ENCODE peak calls at places on chromosomes 6 and 20, in four cellular contexts. One of them, this sample, is unnamed.

GRCh38 chr6:107386904-107387303 is 72.5 kb downstream of the PDSS2 start:
- DNase-seq in pancreas: no peak
- DNase-seq in naive thymus-derived CD4-positive, alpha-beta T cell: no peak
- DNase-seq in right cardiac atrium: no peak
- DNase-seq in this sample: no peak

GRCh38 chr6:108665495-108666196 is 104.9 kb downstream of the FOXO3 start:
- DNase-seq in pancreas: no peak
- DNase-seq in naive thymus-derived CD4-positive, alpha-beta T cell: no peak
- DNase-seq in right cardiac atrium: no peak
- DNase-seq in this sample: no peak

GRCh38 chr20:63224272-63225081 is 8.5 kb upstream of the YTHDF1 start:
- DNase-seq in pancreas: peak
- DNase-seq in naive thymus-derived CD4-positive, alpha-beta T cell: no peak
- DNase-seq in right cardiac atrium: peak
- DNase-seq in this sample: peak

GRCh38 chr20:61791995-61792394 is 273.7 kb downstream of the TAF4 start:
- DNase-seq in pancreas: no peak
- DNase-seq in naive thymus-derived CD4-positive, alpha-beta T cell: no peak
- DNase-seq in right cardiac atrium: no peak
- DNase-seq in this sample: no peak

GRCh38 chr6:5466459-5466858 is 205.1 kb downstream of the FARS2 start:
- DNase-seq in pancreas: no peak
- DNase-seq in naive thymus-derived CD4-positive, alpha-beta T cell: no peak
- DNase-seq in right cardiac atrium: no peak
- DNase-seq in this sample: no peak

GRCh38 chr6:11366934-11367637 is 134.6 kb upstream of the NEDD9 start:
- DNase-seq in pancreas: no peak
- DNase-seq in naive thymus-derived CD4-positive, alpha-beta T cell: no peak
- DNase-seq in right cardiac atrium: no peak
- DNase-seq in this sample: no peak

GRCh38 chr20:7362601-7363000 is 577.7 kb downstream of the HAO1 start:
- DNase-seq in pancreas: no peak
- DNase-seq in naive thymus-derived CD4-positive, alpha-beta T cell: no peak
- DNase-seq in right cardiac atrium: no peak
- DNase-seq in this sample: no peak

GRCh38 chr6:1612902-1613301 is 3.2 kb downstream of the FOXC1 start:
- DNase-seq in pancreas: no peak
- DNase-seq in naive thymus-derived CD4-positive, alpha-beta T cell: no peak
- DNase-seq in right cardiac atrium: no peak
- DNase-seq in this sample: no peak

GRCh38 chr6:13044390-13044789 is 283.9 kb downstream of the TBC1D7 start:
- DNase-seq in pancreas: no peak
- DNase-seq in naive thymus-derived CD4-positive, alpha-beta T cell: no peak
- DNase-seq in right cardiac atrium: no peak
- DNase-seq in this sample: no peak

GRCh38 chr6:149234051-149234962 is 83.2 kb upstream of the TAB2 start:
- DNase-seq in pancreas: no peak
- DNase-seq in naive thymus-derived CD4-positive, alpha-beta T cell: peak
- DNase-seq in right cardiac atrium: no peak
- DNase-seq in this sample: no peak

GRCh38 chr20:50284811-50285375 is 94.3 kb downstream of the CEBPB start:
- DNase-seq in pancreas: no peak
- DNase-seq in naive thymus-derived CD4-positive, alpha-beta T cell: no peak
- DNase-seq in right cardiac atrium: peak
- DNase-seq in this sample: no peak

GRCh38 chr6:36430351-36430750 is 12.3 kb downstream of the PXT1 start:
- DNase-seq in pancreas: no peak
- DNase-seq in naive thymus-derived CD4-positive, alpha-beta T cell: no peak
- DNase-seq in right cardiac atrium: no peak
- DNase-seq in this sample: peak

GRCh38 chr20:39259010-39259803 is 297.1 kb downstream of the DHX35 start:
- DNase-seq in pancreas: no peak
- DNase-seq in naive thymus-derived CD4-positive, alpha-beta T cell: no peak
- DNase-seq in right cardiac atrium: no peak
- DNase-seq in this sample: no peak

GRCh38 chr6:6699741-6700367 is 111.3 kb downstream of the LY86 start:
- DNase-seq in pancreas: peak
- DNase-seq in naive thymus-derived CD4-positive, alpha-beta T cell: no peak
- DNase-seq in right cardiac atrium: peak
- DNase-seq in this sample: no peak

GRCh38 chr6:168301648-168302398 is 17.8 kb downstream of the DACT2 start:
- DNase-seq in pancreas: no peak
- DNase-seq in naive thymus-derived CD4-positive, alpha-beta T cell: no peak
- DNase-seq in right cardiac atrium: no peak
- DNase-seq in this sample: no peak

GRCh38 chr20:46752639-46753235 is 43.3 kb downstream of the SLC2A10 start:
- DNase-seq in pancreas: peak
- DNase-seq in naive thymus-derived CD4-positive, alpha-beta T cell: peak
- DNase-seq in right cardiac atrium: peak
- DNase-seq in this sample: peak

GRCh38 chr6:123017313-123017712 is 21.3 kb downstream of the CLVS2 start:
- DNase-seq in pancreas: no peak
- DNase-seq in naive thymus-derived CD4-positive, alpha-beta T cell: no peak
- DNase-seq in right cardiac atrium: no peak
- DNase-seq in this sample: no peak
- H3K4me3 ChIP-seq in pancreas: no peak
- H3K4me3 ChIP-seq in naive thymus-derived CD4-positive, alpha-beta T cell: no peak
- H3K4me3 ChIP-seq in right cardiac atrium: no peak
- H3K4me3 ChIP-seq in this sample: no peak

GRCh38 chr6:30163090-30163917 is at the start of gene TRIM15:
- DNase-seq in pancreas: no peak
- DNase-seq in naive thymus-derived CD4-positive, alpha-beta T cell: no peak
- DNase-seq in right cardiac atrium: no peak
- DNase-seq in this sample: no peak

GRCh38 chr6:30162265-30163089 is 869 bp upstream of the TRIM15 start:
- DNase-seq in pancreas: no peak
- DNase-seq in naive thymus-derived CD4-positive, alpha-beta T cell: no peak
- DNase-seq in right cardiac atrium: no peak
- DNase-seq in this sample: no peak

GRCh38 chr6:30167101-30167500 is 3.8 kb downstream of the TRIM15 start:
- DNase-seq in pancreas: no peak
- DNase-seq in naive thymus-derived CD4-positive, alpha-beta T cell: peak
- DNase-seq in right cardiac atrium: no peak
- DNase-seq in this sample: no peak

GRCh38 chr6:30164714-30165113 is 1.4 kb downstream of the TRIM15 start:
- DNase-seq in pancreas: no peak
- DNase-seq in naive thymus-derived CD4-positive, alpha-beta T cell: no peak
- DNase-seq in right cardiac atrium: no peak
- DNase-seq in this sample: no peak

GRCh38 chr6:30163918-30164654 is 740 bp downstream of the TRIM15 start:
- DNase-seq in pancreas: no peak
- DNase-seq in naive thymus-derived CD4-positive, alpha-beta T cell: no peak
- DNase-seq in right cardiac atrium: no peak
- DNase-seq in this sample: no peak
- H3K4me3 ChIP-seq in pancreas: no peak
- H3K4me3 ChIP-seq in naive thymus-derived CD4-positive, alpha-beta T cell: no peak
- H3K4me3 ChIP-seq in right cardiac atrium: no peak
- H3K4me3 ChIP-seq in this sample: no peak

GRCh38 chr6:111552241-111552744 is 53.4 kb downstream of the TRAF3IP2 start:
- DNase-seq in pancreas: peak
- DNase-seq in naive thymus-derived CD4-positive, alpha-beta T cell: no peak
- DNase-seq in right cardiac atrium: peak
- DNase-seq in this sample: peak
- H3K4me3 ChIP-seq in pancreas: no peak
- H3K4me3 ChIP-seq in naive thymus-derived CD4-positive, alpha-beta T cell: no peak
- H3K4me3 ChIP-seq in right cardiac atrium: no peak
- H3K4me3 ChIP-seq in this sample: no peak

GRCh38 chr6:105137388-105137787 is 42.4 kb downstream of the POPDC3 start:
- DNase-seq in pancreas: no peak
- DNase-seq in naive thymus-derived CD4-positive, alpha-beta T cell: no peak
- DNase-seq in right cardiac atrium: peak
- DNase-seq in this sample: no peak
- H3K4me3 ChIP-seq in pancreas: peak
- H3K4me3 ChIP-seq in naive thymus-derived CD4-positive, alpha-beta T cell: no peak
- H3K4me3 ChIP-seq in right cardiac atrium: peak
- H3K4me3 ChIP-seq in this sample: peak

GRCh38 chr6:38578075-38578474 is 61.7 kb downstream of the BTBD9 start:
- DNase-seq in pancreas: no peak
- DNase-seq in naive thymus-derived CD4-positive, alpha-beta T cell: no peak
- DNase-seq in right cardiac atrium: no peak
- DNase-seq in this sample: no peak
- H3K4me3 ChIP-seq in pancreas: no peak
- H3K4me3 ChIP-seq in naive thymus-derived CD4-positive, alpha-beta T cell: no peak
- H3K4me3 ChIP-seq in right cardiac atrium: no peak
- H3K4me3 ChIP-seq in this sample: no peak

DNA sequence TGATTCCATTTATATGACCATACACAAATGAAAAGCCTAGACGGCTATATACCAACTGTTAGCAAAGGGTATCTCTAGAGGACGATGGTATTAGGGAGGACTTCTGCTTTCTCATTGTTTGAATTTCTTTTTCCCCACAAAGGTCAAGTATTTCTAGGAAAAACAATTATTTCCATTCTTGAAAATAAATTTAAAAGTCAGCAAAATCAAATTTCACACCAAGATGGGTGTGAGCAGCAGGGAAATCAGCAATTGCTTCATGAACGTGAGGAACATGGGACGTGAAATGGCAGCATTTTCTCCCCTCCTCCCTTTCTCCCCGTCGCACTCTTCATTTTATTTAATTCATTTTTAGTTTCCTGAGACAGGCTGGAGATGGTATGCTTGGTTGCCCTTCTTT is 5.2 kb upstream of the ZFAND3 start:
- DNase-seq in pancreas: no peak
- DNase-seq in naive thymus-derived CD4-positive, alpha-beta T cell: no peak
- DNase-seq in right cardiac atrium: no peak
- DNase-seq in this sample: no peak
- H3K4me3 ChIP-seq in pancreas: no peak
- H3K4me3 ChIP-seq in naive thymus-derived CD4-positive, alpha-beta T cell: no peak
- H3K4me3 ChIP-seq in right cardiac atrium: no peak
- H3K4me3 ChIP-seq in this sample: no peak

DNA sequence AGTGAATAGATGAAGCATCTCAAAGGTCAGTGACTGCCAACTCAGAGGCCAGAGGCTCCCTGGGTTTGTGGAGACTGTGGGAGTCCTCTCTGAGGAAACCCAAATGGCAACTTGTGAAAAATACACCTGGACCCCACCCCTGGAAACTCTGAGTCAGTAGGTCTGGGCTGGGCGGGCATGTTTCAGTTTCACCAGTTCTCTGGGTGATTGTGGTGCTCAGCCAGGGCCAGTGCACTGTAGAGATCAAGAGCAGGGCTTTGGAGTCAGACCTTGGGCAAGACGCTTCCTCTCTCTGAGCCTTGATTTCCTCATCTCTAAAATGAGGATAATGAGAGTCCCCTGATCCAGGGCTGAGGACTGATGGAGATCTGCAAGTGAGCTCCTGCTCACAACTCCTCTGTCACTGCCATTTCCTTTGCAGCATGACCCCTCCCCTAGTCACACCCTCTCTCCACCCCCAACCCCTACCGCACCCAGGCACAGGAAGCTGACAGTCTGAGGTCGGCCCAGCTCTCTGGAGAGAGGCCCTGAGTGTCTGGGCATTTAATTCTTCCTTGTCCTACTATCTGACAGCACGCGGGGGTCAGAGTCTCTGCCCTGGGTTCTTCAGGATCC is 5.1 kb downstream of the DEF6 start:
- DNase-seq in pancreas: no peak
- DNase-seq in naive thymus-derived CD4-positive, alpha-beta T cell: peak
- DNase-seq in right cardiac atrium: peak
- DNase-seq in this sample: peak
- H3K4me3 ChIP-seq in pancreas: no peak
- H3K4me3 ChIP-seq in naive thymus-derived CD4-positive, alpha-beta T cell: peak
- H3K4me3 ChIP-seq in right cardiac atrium: no peak
- H3K4me3 ChIP-seq in this sample: no peak

DNA sequence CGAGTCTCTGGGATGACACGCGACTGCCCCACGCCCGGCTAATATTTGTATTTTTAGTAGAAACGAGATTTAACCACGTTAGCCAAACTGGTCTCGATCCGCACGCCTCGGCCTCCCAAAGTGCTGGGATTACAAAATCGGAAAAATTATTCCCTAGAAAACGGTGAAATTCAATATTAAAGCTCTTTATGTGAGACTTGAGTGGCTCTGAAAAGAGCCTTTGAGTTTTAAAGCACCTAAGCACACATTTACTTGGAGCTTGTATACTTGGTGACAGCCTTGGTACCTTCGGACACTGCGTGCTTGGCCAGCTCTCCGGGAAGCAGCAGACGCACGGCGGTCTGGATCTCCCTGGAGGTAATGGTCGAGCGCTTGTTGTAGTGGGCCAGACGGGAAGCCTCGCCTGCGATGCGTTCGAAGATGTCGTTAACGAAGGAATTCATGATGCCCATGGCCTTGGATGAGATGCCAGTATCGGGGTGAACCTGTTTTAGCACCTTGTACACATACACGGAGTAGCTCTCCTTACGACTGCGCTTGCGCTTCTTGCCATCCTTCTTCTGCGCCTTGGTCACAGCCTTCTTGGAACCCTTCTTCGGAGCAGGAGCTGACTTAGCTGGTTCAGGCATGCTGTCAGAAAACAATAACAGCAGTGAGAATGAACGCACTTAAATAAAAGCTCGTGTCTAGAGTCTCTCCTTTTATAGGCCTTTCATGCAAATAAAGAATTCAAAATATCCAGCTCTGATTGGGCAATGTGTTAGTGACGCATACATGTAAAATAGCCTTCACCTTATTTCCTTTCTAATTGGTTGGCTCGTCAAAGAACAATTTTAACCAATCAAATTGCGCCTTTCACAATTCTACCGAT is 129.0 kb downstream of the HFE start:
- DNase-seq in pancreas: no peak
- DNase-seq in naive thymus-derived CD4-positive, alpha-beta T cell: peak
- DNase-seq in right cardiac atrium: peak
- DNase-seq in this sample: no peak
- H3K4me3 ChIP-seq in pancreas: no peak
- H3K4me3 ChIP-seq in naive thymus-derived CD4-positive, alpha-beta T cell: peak
- H3K4me3 ChIP-seq in right cardiac atrium: peak
- H3K4me3 ChIP-seq in this sample: no peak

GRCh38 chr20:35281506-35282101 is 3.0 kb downstream of the EIF6 start:
- DNase-seq in pancreas: no peak
- DNase-seq in naive thymus-derived CD4-positive, alpha-beta T cell: no peak
- DNase-seq in right cardiac atrium: no peak
- DNase-seq in this sample: no peak
- H3K4me3 ChIP-seq in pancreas: no peak
- H3K4me3 ChIP-seq in naive thymus-derived CD4-positive, alpha-beta T cell: no peak
- H3K4me3 ChIP-seq in right cardiac atrium: no peak
- H3K4me3 ChIP-seq in this sample: no peak

GRCh38 chr6:31114970-31115849 is 610 bp downstream of the PSORS1C1 start:
- DNase-seq in pancreas: no peak
- DNase-seq in naive thymus-derived CD4-positive, alpha-beta T cell: peak
- DNase-seq in right cardiac atrium: no peak
- DNase-seq in this sample: peak
- H3K4me3 ChIP-seq in pancreas: no peak
- H3K4me3 ChIP-seq in naive thymus-derived CD4-positive, alpha-beta T cell: no peak
- H3K4me3 ChIP-seq in right cardiac atrium: peak
- H3K4me3 ChIP-seq in this sample: no peak